ENCODE peak calls at places on chromosomes 16 and 17, in ten cellular contexts. S is neural crest cell, W is lung, I is fibroblast of lung, J is Calu3, V is cardiac fibroblast, B is epithelial cell of proximal tubule, H is AG04450, U is H1, Y is foreskin fibroblast. R is an unnamed sample.

GRCh38 chr16:27462846-27463682 is 61.1 kb downstream of the IL21R start:
- DNase-seq in S (no peak), W (no peak), I (no peak), J (no peak), V (no peak), B (no peak), H (no peak), U (no peak), Y (no peak), R (no peak)

GRCh38 chr17:44916781-44917241 is 1.5 kb upstream of the GFAP start:
- DNase-seq in S (no peak), W (no peak), I (peak), J (peak), V (no peak), B (no peak), H (no peak), U (no peak), Y (peak), R (no peak)

GRCh38 chr17:79776378-79777165 is 1.4 kb upstream of the CBX2 start:
- DNase-seq in S (no peak), W (no peak), I (no peak), J (no peak), V (no peak), B (no peak), H (no peak), U (no peak), Y (no peak), R (no peak)

GRCh38 chr17:33452797-33453196 is 159.7 kb upstream of the ASIC2 start:
- DNase-seq in S (no peak), W (no peak), I (no peak), J (no peak), V (no peak), B (no peak), H (no peak), U (no peak), Y (no peak), R (no peak)

GRCh38 chr17:60586288-60586974 is 13.6 kb upstream of the PPM1D start:
- DNase-seq in S (no peak), W (no peak), I (no peak), J (no peak), V (peak), B (no peak), H (no peak), U (no peak), Y (peak), R (no peak)

GRCh38 chr17:41308918-41309359 is at the start of gene KRTAP16-1:
- DNase-seq in S (no peak), W (no peak), I (no peak), J (no peak), V (no peak), B (no peak), H (no peak), U (no peak), Y (no peak), R (no peak)

GRCh38 chr17:45223541-45224528 is 2.1 kb downstream of the FMNL1 start:
- DNase-seq in S (no peak), W (no peak), I (no peak), J (no peak), V (no peak), B (no peak), H (no peak), U (no peak), Y (no peak), R (peak)

GRCh38 chr16:84080813-84081212 is 35.9 kb downstream of the MBTPS1 start:
- DNase-seq in S (no peak), W (no peak), I (no peak), J (no peak), V (no peak), B (no peak), H (no peak), U (no peak), Y (no peak), R (no peak)

GRCh38 chr16:87068316-87068715 is 248.9 kb downstream of the C16orf95 start:
- DNase-seq in S (no peak), W (no peak), I (peak), J (no peak), V (no peak), B (no peak), H (no peak), U (no peak), Y (no peak), R (no peak)

GRCh38 chr17:50911890-50912289 is 45.7 kb upstream of the TOB1 start:
- DNase-seq in S (no peak), W (no peak), I (no peak), J (no peak), V (no peak), B (no peak), H (no peak), U (no peak), Y (no peak), R (no peak)

GRCh38 chr17:3759597-3760216 is 36.0 kb downstream of the HASPIN start:
- DNase-seq in S (no peak), W (no peak), I (no peak), J (no peak), V (no peak), B (no peak), H (no peak), U (no peak), Y (no peak), R (no peak)

GRCh38 chr16:55051571-55051970 is 120.9 kb downstream of the IRX5 start:
- DNase-seq in S (no peak), W (no peak), I (no peak), J (no peak), V (no peak), B (no peak), H (no peak), U (no peak), Y (no peak), R (no peak)

GRCh38 chr16:84237994-84238750 is 1.6 kb downstream of the KCNG4 start:
- DNase-seq in S (no peak), W (peak), I (no peak), J (no peak), V (no peak), B (no peak), H (no peak), U (no peak), Y (no peak), R (no peak)

GRCh38 chr17:51676691-51677487 is 416.5 kb downstream of the UTP18 start:
- DNase-seq in S (no peak), W (no peak), I (no peak), J (no peak), V (no peak), B (no peak), H (no peak), U (no peak), Y (no peak), R (no peak)

GRCh38 chr17:72587773-72588511 is 467.1 kb downstream of the SOX9 start:
- DNase-seq in S (no peak), W (no peak), I (peak), J (no peak), V (peak), B (no peak), H (no peak), U (no peak), Y (no peak), R (no peak)

GRCh38 chr16:81873843-81874752 is 95.0 kb downstream of the PLCG2 start:
- DNase-seq in S (peak), W (peak), I (peak), J (peak), V (peak), B (no peak), H (no peak), U (peak), Y (peak), R (no peak)

GRCh38 chr16:16138034-16138635 is 85.2 kb downstream of the ABCC6 start:
- DNase-seq in S (no peak), W (no peak), I (no peak), J (no peak), V (no peak), B (no peak), H (no peak), U (no peak), Y (no peak), R (no peak)

GRCh38 chr17:82933911-82934310 is 94.1 kb upstream of the ZNF750 start:
- DNase-seq in S (no peak), W (no peak), I (no peak), J (no peak), V (no peak), B (no peak), H (no peak), U (no peak), Y (no peak), R (no peak)

GRCh38 chr16:86626966-86627365 is 48.6 kb downstream of the FOXL1 start:
- DNase-seq in S (no peak), W (no peak), I (peak), J (no peak), V (peak), B (no peak), H (no peak), U (no peak), Y (no peak), R (no peak)

GRCh38 chr17:22337467-22337866 is 645.1 kb downstream of the KCNJ18 start:
- DNase-seq in S (no peak), W (no peak), I (no peak), J (no peak), V (no peak), B (no peak), H (no peak), U (no peak), Y (no peak), R (no peak)

DNA sequence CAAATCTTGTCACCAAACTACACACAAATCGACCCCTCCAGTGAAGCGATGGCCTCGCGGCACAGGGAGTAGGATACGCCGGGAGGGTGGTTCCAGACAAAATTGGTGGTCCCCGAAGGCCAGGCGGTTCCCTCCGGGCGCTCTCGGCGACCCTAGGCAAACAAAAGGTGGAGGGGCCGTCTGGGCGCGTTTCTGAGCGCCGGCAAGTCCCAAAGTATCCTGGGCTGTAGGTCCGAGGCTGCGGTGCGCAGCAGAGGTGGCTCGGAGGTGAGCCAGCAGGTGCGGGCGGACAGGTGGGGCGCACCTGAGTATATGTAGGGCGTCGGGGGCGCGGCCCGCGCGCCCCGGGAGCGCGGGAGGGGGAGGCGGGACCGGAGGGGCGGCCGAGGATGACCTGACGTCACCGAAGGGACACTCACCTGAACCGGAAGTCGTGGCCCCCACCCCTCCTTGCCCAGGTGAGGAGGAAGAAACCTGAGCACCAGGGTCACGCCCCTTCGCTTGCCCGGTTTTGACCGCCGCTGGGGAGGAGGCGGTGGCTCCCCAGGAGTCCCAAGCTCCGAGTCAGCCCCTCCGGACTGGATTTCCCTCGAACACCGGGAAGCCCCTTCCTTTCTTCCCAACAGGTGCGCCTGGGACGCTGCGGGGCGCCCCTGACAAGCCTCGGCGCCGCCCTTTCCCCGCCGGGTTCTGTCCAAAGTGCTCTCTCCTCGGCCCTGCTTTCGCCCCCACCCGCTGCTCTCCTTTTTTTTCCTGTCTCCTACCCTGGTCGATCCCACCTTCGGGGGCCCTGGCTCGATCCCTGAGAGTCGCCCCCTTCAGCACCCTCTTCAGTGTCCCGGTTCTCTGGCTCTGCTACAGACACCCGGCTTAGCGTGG is at the start of gene CLDN7:
- DNase-seq in S (no peak), W (peak), I (no peak), J (peak), V (no peak), B (no peak), H (no peak), U (peak), Y (no peak), R (no peak)
- TF ChIP-seq CTCF in S (no peak), W (no peak), I (no peak), J (no peak), V (no peak), B (no peak), H (no peak), U (peak), Y (no peak), R (no peak)

DNA sequence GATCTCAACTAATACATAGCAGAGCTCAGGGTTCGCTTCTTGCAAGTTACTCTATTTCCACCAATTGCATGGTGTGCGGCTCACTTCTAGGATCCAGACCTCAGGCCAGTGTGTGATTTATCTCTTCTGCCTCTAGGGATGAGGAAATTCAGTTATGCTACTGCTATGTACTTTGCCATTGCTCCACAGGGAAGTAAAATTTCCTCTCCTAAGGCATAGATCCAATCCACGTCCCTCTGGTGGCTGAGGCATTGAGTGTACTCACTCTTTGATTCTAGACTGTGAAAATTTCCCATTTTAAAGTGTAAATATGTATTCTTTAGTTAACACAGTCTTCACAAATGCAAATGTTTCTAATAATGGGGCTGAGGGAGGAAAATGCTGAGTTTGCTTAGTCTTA is 214.1 kb downstream of the HS3ST3B1 start:
- DNase-seq in S (no peak), W (no peak), I (no peak), J (no peak), V (peak), B (no peak), H (no peak), U (no peak), Y (peak), R (no peak)
- TF ChIP-seq CTCF in S (peak), W (no peak), I (peak), J (no peak), V (no peak), B (no peak), H (peak), U (peak), Y (no peak), R (no peak)

GRCh38 chr16:48526058-48526957 is 83.7 kb downstream of the N4BP1 start:
- DNase-seq in S (no peak), W (no peak), I (peak), J (peak), V (peak), B (peak), H (no peak), U (no peak), Y (no peak), R (no peak)
- TF ChIP-seq CTCF in S (no peak), W (no peak), I (no peak), J (peak), V (no peak), B (peak), H (peak), U (peak), Y (peak), R (peak)

GRCh38 chr17:36601303-36602029 is at the start of gene MRM1:
- DNase-seq in S (peak), W (peak), I (peak), J (peak), V (peak), B (no peak), H (peak), U (peak), Y (peak), R (peak)
- TF ChIP-seq CTCF in S (peak), W (no peak), I (peak), J (peak), V (peak), B (peak), H (peak), U (no peak), Y (no peak), R (peak)